ENCODE peak calls at places on chromosome 4, in eight cellular contexts. L, X, Q, R, K, T, A and H are unnamed samples.

GRCh38 chr4:152325831-152326230 is 210.1 kb downstream of the FBXW7 start:
- DNase-seq in Q (no peak), T (no peak), K (no peak), R (no peak), A (peak), X (no peak), L (no peak), H (no peak)

GRCh38 chr4:145511913-145512522 is 30.4 kb downstream of the SMAD1 start:
- DNase-seq in X (no peak), K (no peak), Q (no peak), L (peak), R (no peak), A (peak), T (no peak), H (peak)

GRCh38 chr4:150237110-150237852 is 159.0 kb downstream of the DCLK2 start:
- DNase-seq in X (no peak), A (peak), Q (peak), R (no peak), T (no peak), L (peak), K (no peak), H (peak)

GRCh38 chr4:110484767-110485166 is 8.8 kb downstream of the ENPEP start:
- DNase-seq in L (peak), Q (peak), T (no peak), K (no peak), X (no peak), A (peak), R (no peak), H (peak)

GRCh38 chr4:183838987-183839712 is 66.0 kb upstream of the STOX2 start:
- DNase-seq in K (peak), T (peak), Q (peak), L (peak), X (peak), A (no peak), R (no peak), H (peak)

GRCh38 chr4:48189731-48190130 is 55.7 kb upstream of the TXK start:
- DNase-seq in T (no peak), Q (no peak), L (no peak), A (no peak), K (no peak), R (no peak), X (no peak), H (no peak)

GRCh38 chr4:79526970-79527565 is 119.0 kb upstream of the GK2 start:
- DNase-seq in K (no peak), A (peak), R (no peak), T (no peak), L (no peak), X (no peak), Q (no peak), H (no peak)

GRCh38 chr4:81827568-81828202 is 356.0 kb upstream of the RASGEF1B start:
- DNase-seq in X (no peak), Q (no peak), R (no peak), L (peak), T (no peak), A (peak), K (no peak), H (no peak)

GRCh38 chr4:168551211-168551610 is 54.4 kb downstream of the PALLD start:
- DNase-seq in K (no peak), X (no peak), Q (peak), T (no peak), A (peak), R (no peak), L (peak), H (peak)

GRCh38 chr4:150886597-150886996 is 128.5 kb downstream of the LRBA start:
- DNase-seq in K (no peak), A (no peak), R (no peak), L (peak), T (no peak), X (no peak), Q (peak), H (peak)

GRCh38 chr4:40020221-40020620 is 36.4 kb upstream of the N4BP2 start:
- DNase-seq in Q (no peak), T (no peak), R (no peak), K (no peak), L (no peak), X (no peak), A (no peak), H (no peak)

GRCh38 chr4:123232439-123232838 is 164.2 kb upstream of the SPRY1 start:
- DNase-seq in X (no peak), K (no peak), T (no peak), Q (peak), L (peak), A (peak), R (no peak), H (peak)

GRCh38 chr4:3267576-3268394 is 18.8 kb downstream of the MSANTD1 start:
- DNase-seq in R (no peak), K (no peak), X (no peak), A (no peak), Q (no peak), T (no peak), L (no peak), H (no peak)

GRCh38 chr4:128879971-128880370 is 70.5 kb downstream of the JADE1 start:
- DNase-seq in Q (no peak), T (no peak), R (no peak), A (no peak), X (no peak), L (no peak), K (no peak), H (no peak)

GRCh38 chr4:130359537-130359936 is 1263.6 kb downstream of the C4orf33 start:
- DNase-seq in Q (peak), L (peak), T (no peak), K (peak), R (no peak), A (no peak), X (peak), H (peak)

GRCh38 chr4:148333265-148333664 is 108.9 kb downstream of the NR3C2 start:
- DNase-seq in L (no peak), A (no peak), K (no peak), R (no peak), T (no peak), X (no peak), Q (no peak), H (peak)

GRCh38 chr4:22339491-22339890 is 176.4 kb downstream of the ADGRA3 start:
- DNase-seq in T (no peak), X (peak), Q (no peak), A (no peak), R (no peak), K (no peak), L (no peak), H (no peak)

GRCh38 chr4:187357045-187357643 is 633.5 kb upstream of the FAT1 start:
- DNase-seq in Q (no peak), X (no peak), R (no peak), K (no peak), A (no peak), T (no peak), L (no peak), H (no peak)

GRCh38 chr4:175413561-175413960 is 398.5 kb downstream of the GPM6A start:
- DNase-seq in K (no peak), X (no peak), L (peak), T (no peak), R (no peak), Q (peak), A (no peak), H (no peak)

GRCh38 chr4:89379541-89380035 is 72.0 kb upstream of the GPRIN3 start:
- DNase-seq in K (no peak), Q (no peak), L (no peak), A (no peak), X (no peak), T (no peak), R (no peak), H (no peak)

GRCh38 chr4:168865854-168866253 is 144.2 kb downstream of the CBR4 start:
- DNase-seq in A (no peak), T (no peak), K (no peak), R (no peak), X (no peak), Q (no peak), L (no peak), H (no peak)

GRCh38 chr4:34202154-34202553 is 2042.2 kb downstream of the ARAP2 start:
- DNase-seq in A (peak), Q (no peak), L (no peak), R (no peak), T (no peak), K (no peak), X (no peak), H (peak)

GRCh38 chr4:47914219-47914925 is at the start of gene NFXL1:
- DNase-seq in L (peak), K (peak), T (peak), X (peak), A (peak), R (peak), Q (peak), H (peak)

GRCh38 chr4:19372365-19372764 is 879.3 kb upstream of the SLIT2 start:
- DNase-seq in T (no peak), X (no peak), A (no peak), Q (no peak), L (no peak), K (no peak), R (no peak), H (no peak)

GRCh38 chr4:85209161-85209560 is 242.7 kb upstream of the WDFY3 start:
- DNase-seq in R (no peak), Q (peak), L (peak), T (no peak), X (no peak), A (peak), K (no peak), H (peak)